ENCODE peak calls at places on chromosomes 4 and X, in five cellular contexts. I is SK-N-SH, O is progenitor cell of endocrine pancreas, P is kidney, M is fibroblast of pulmonary artery. A is an unnamed sample.

GRCh38 chr4:11739992-11740391 is 311.3 kb upstream of the HS3ST1 start:
- DNase-seq in I (no peak), O (no peak), P (no peak), M (peak; percentile 67), A (peak; percentile 67)

GRCh38 chr4:61750810-61751209 is 550.7 kb downstream of the ADGRL3 start:
- DNase-seq in I (no peak), O (no peak), P (no peak), M (no peak), A (no peak)

GRCh38 chr4:84495448-84496221 is 3.5 kb downstream of the NKX6-1 start:
- DNase-seq in I (no peak), O (no peak), P (no peak), M (no peak), A (no peak)

GRCh38 chr4:185202984-185203379 is 818 bp downstream of the CFAP97 start:
- DNase-seq in I (no peak), O (no peak), P (no peak), M (no peak), A (no peak)

GRCh38 chr4:148986951-148987350 is 544.7 kb upstream of the NR3C2 start:
- DNase-seq in I (no peak), O (no peak), P (no peak), M (no peak), A (no peak)

GRCh38 chrX:72620550-72621145 is 48.0 kb upstream of the HDAC8 start:
- DNase-seq in I (no peak), O (no peak), P (peak; percentile 78), M (peak; percentile 89), A (peak; percentile 93)

GRCh38 chrX:106208154-106208553 is 40.0 kb downstream of the PWWP3B start:
- DNase-seq in I (no peak), O (no peak), P (no peak), M (no peak), A (no peak)

GRCh38 chr4:79042079-79042674 is 102.9 kb upstream of the PAQR3 start:
- DNase-seq in I (peak; percentile 46), O (no peak), P (no peak), M (peak; percentile 59), A (peak; percentile 65)

GRCh38 chrX:153592966-153593688 is 5.8 kb downstream of the CCNQ start:
- DNase-seq in I (peak; percentile 83), O (no peak), P (peak; percentile 68), M (no peak), A (no peak)

GRCh38 chr4:141473952-141474351 is 162.4 kb upstream of the IL15 start:
- DNase-seq in I (no peak), O (no peak), P (no peak), M (no peak), A (no peak)
- TF ChIP-seq CTCF in I (no peak), O (no peak), P (no peak), M (no peak), A (no peak)

DNA sequence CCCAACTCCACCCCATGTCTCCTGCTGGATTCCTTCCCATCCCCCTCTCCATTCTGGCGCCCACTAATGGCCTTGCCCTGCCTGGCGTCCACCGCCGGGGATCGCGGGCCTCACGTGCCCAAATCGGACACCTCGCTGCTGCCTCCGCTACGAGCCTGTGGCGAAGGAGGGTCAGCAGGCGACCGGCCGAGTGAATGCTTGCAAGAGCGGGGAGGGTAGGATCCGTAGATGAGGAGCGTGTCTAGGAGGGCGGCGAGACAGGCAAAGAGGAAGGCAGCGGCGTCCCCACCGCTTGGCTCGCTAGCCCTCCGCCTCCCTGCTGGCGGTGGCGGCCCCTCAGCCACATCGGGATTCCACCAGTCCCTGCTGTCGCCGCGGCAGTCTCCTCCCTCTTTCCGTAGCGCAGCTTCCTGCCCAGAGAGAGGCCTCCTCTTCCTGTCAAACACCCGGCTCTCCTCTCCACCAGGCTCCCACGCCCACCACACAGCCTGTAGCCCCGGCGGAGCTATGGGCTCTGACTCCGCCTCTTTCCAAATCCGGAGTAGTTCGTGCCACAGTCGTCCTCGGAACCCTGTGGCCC is at the start of gene SPIN2B:
- DNase-seq in I (peak; percentile 87), O (peak; percentile 64), P (peak; percentile 92), M (peak; percentile 78), A (peak; percentile 71)
- TF ChIP-seq CTCF in I (peak; percentile 29), O (peak; percentile 17), P (no peak), M (no peak), A (no peak)

GRCh38 chrX:49627030-49627777 is 28.4 kb downstream of the GAGE1 start:
- DNase-seq in I (peak; percentile 52), O (no peak), P (no peak), M (no peak), A (no peak)
- TF ChIP-seq CTCF in I (peak; percentile 35), O (no peak), P (peak; percentile 16), M (no peak), A (no peak)

GRCh38 chrX:114582698-114583395 is 1.0 kb upstream of the HTR2C start:
- DNase-seq in I (no peak), O (no peak), P (no peak), M (no peak), A (no peak)

GRCh38 chrX:114583646-114584433 is at the start of gene HTR2C:
- DNase-seq in I (peak; percentile 44), O (no peak), P (no peak), M (no peak), A (no peak)

GRCh38 chrX:114580336-114580735 is 3.5 kb upstream of the HTR2C start:
- DNase-seq in I (peak; percentile 25), O (no peak), P (no peak), M (peak; percentile 5), A (no peak)

GRCh38 chrX:114581528-114582263 is 2.2 kb upstream of the HTR2C start:
- DNase-seq in I (peak; percentile 30), O (peak; percentile 17), P (no peak), M (no peak), A (no peak)

DNA sequence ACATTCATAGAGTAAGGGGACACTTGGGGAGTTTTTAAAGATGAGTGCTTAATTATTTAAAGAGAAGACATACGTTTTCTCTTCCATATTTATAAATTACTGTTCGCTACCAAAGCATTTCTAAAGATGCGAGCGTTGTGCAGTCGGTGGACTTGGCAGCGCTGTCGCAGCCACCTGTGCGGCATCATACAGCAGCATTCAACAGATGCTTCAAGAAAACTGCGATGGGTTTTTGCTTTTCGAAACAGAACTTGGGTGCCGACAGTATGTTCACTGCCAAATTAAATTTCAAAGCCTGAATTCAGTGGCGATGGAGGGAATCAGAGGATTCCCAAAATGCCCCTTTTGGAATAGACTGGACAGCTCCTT is 1.6 kb upstream of the HTR2C start:
- DNase-seq in I (no peak), O (no peak), P (no peak), M (no peak), A (no peak)
- TF ChIP-seq CTCF in I (no peak), O (no peak), P (no peak), M (no peak), A (no peak)

DNA sequence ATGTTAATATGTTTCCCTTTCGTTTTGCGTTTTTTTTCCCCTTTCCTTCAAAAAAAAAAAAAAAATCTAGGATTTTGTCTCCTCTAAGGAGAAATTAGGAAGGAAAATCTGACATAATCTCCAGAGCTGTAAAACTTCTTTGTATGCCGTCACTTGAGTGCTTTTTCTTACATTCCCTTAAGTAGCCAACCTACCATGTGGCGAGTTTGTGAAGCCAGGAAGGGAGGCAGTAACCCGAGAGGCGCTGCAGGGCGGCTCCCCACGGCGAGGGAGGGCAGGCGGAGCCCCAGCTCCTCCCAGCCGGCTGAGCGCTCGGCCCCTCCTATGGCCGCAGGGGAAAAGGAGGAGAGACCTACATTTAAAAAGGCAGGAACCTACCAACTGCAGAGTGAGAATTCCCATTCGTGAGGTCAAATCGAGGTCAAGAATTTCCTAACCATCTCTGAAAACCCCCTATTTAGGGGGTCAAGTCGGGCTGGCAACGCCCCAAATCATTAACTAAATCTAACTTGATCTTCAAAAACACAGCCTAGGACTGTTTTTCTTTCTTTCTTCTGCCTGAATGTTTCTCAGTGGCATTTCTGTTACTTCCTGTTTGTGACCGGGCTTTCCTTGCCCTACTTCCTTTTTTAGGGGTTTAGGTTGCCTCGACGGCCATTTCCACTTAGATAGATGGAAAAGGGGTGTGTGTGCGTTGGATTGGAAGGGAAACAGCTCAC is 345.1 kb upstream of the KLF3 start:
- DNase-seq in I (peak; percentile 48), O (peak; percentile 46), P (peak; percentile 97), M (peak; percentile 97), A (peak; percentile 99)
- TF ChIP-seq CTCF in I (no peak), O (no peak), P (no peak), M (no peak), A (no peak)

DNA sequence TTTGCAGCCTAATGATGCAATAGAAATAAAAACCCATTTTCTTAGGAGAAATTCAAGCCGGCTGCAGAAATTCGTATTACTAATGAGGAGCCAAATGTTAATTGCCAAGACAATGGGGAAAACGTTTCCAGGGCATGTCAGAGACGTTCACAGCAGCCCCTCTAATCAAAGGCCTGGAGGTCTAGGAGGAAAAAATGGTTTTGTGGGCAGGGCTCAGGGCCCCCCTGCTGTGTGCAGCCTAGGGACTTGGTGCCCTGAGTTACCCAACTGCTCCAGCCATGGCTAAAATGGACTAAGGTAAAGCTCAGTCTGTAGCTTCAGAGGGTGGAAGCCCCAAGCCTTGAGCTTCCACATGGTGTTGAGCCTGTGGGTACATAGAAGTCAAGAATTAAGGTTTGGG is 461.4 kb downstream of the FAT4 start:
- DNase-seq in I (no peak), O (no peak), P (no peak), M (no peak), A (no peak)
- TF ChIP-seq CTCF in I (no peak), O (no peak), P (no peak), M (no peak), A (no peak)

DNA sequence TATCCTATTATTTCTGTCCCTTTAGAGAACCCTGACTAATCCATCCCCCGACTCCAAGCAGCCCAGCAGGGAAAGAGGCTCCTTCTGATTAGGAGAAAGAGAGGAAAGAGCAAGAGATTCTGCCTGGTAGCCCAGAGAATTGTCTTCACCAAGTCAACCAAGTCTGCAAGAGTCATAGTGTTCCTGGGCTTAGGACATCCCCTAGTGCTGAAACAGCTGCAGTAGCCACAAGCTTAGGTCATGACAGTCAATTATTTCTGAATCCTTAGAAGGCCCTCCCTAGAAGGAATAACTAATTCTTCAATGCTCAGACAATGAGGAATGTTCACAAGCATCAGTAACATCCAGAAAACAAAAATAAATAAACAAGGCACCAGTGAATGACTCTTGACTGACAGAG is 480.3 kb upstream of the GRIA3 start:
- DNase-seq in I (no peak), O (no peak), P (no peak), M (peak; percentile 0), A (peak; percentile 3)
- TF ChIP-seq CTCF in I (no peak), O (no peak), P (no peak), M (no peak), A (peak; percentile 13)

GRCh38 chrX:139429913-139430312 is 100.6 kb upstream of the F9 start:
- DNase-seq in I (no peak), O (no peak), P (no peak), M (no peak), A (no peak)
- TF ChIP-seq CTCF in I (peak; percentile 11), O (peak; percentile 38), P (peak; percentile 20), M (no peak), A (no peak)